ENCODE peak calls at places on chromosomes 11 and 22, in nine cellular contexts. C is cardiac fibroblast, M is Calu3, H is colonic mucosa, Q is endothelial cell, K is coronary artery, N is testis, Z is tibial nerve, L is lung. F is an unnamed sample.

GRCh38 chr22:26893034-26893710 is 235.8 kb downstream of the MIAT start:
- DNase-seq in N (no peak), H (no peak), Z (no peak), M (no peak), Q (no peak), K (peak), C (no peak), L (peak), F (no peak)

GRCh38 chr11:133951484-133952198 is 5.1 kb downstream of the IGSF9B start:
- DNase-seq in H (no peak), C (peak), M (no peak), N (peak), K (peak), Z (no peak), Q (no peak), L (no peak), F (no peak)

GRCh38 chr11:11520231-11521015 is 101.4 kb downstream of the GALNT18 start:
- DNase-seq in L (no peak), K (no peak), N (no peak), Q (no peak), H (no peak), M (no peak), C (no peak), Z (no peak), F (no peak)

GRCh38 chr11:47981667-47982404 is 1.5 kb downstream of the PTPRJ start:
- DNase-seq in Q (no peak), C (no peak), H (peak), L (peak), N (no peak), M (no peak), K (no peak), Z (no peak), F (no peak)

GRCh38 chr22:29071261-29072045 is 1.4 kb upstream of the KREMEN1 start:
- DNase-seq in Z (no peak), L (no peak), Q (peak), C (no peak), M (peak), N (peak), K (no peak), H (peak), F (no peak)

GRCh38 chr11:130431337-130431773 is 2.9 kb upstream of the ADAMTS8 start:
- DNase-seq in M (peak), H (peak), K (no peak), L (peak), Q (peak), Z (peak), C (peak), N (peak), F (no peak)

GRCh38 chr11:59201376-59201775 is 11.4 kb downstream of the MPEG1 start:
- DNase-seq in K (no peak), Q (no peak), M (no peak), H (no peak), Z (no peak), C (no peak), L (no peak), N (no peak), F (no peak)

GRCh38 chr11:10669258-10670033 is 24.1 kb downstream of the IRAG1 start:
- DNase-seq in M (no peak), N (peak), Q (no peak), C (peak), L (no peak), K (no peak), H (no peak), Z (no peak), F (no peak)

GRCh38 chr22:28983190-28983589 is 78.4 kb downstream of the C22orf31 start:
- DNase-seq in H (no peak), C (no peak), Z (no peak), L (no peak), Q (no peak), N (no peak), K (no peak), M (no peak), F (no peak)

GRCh38 chr11:69699213-69699612 is 4.6 kb downstream of the FGF19 start:
- DNase-seq in L (no peak), Z (no peak), M (no peak), K (no peak), H (no peak), N (peak), Q (no peak), C (peak), F (no peak)

GRCh38 chr11:71396548-71397123 is 51.6 kb downstream of the DHCR7 start:
- DNase-seq in N (no peak), K (no peak), M (no peak), L (no peak), H (no peak), C (no peak), Z (no peak), Q (no peak), F (no peak)

GRCh38 chr11:7851391-7851790 is 54.6 kb upstream of the OR5P2 start:
- DNase-seq in C (no peak), L (no peak), H (no peak), N (no peak), Z (no peak), M (peak), K (no peak), Q (no peak), F (no peak)
- TF ChIP-seq CTCF in C (no peak), L (no peak), H (no peak), N (no peak), Z (no peak), M (no peak), K (no peak), Q (no peak), F (no peak)

GRCh38 chr11:44468338-44468988 is 97.0 kb upstream of the CD82 start:
- DNase-seq in N (no peak), L (no peak), M (no peak), K (no peak), Q (no peak), Z (no peak), C (no peak), H (no peak), F (no peak)

GRCh38 chr11:44469412-44469811 is 96.1 kb upstream of the CD82 start:
- DNase-seq in Z (no peak), N (no peak), K (no peak), M (no peak), H (no peak), L (no peak), Q (no peak), C (no peak), F (no peak)

GRCh38 chr11:44470849-44471248 is 94.6 kb upstream of the CD82 start:
- DNase-seq in M (no peak), H (no peak), N (no peak), L (no peak), K (no peak), Z (no peak), C (no peak), Q (no peak), F (no peak)

GRCh38 chr11:44474702-44475101 is 90.8 kb upstream of the CD82 start:
- DNase-seq in Z (no peak), L (no peak), Q (no peak), C (no peak), M (no peak), N (no peak), H (no peak), K (no peak), F (no peak)

GRCh38 chr11:44471603-44472002 is 93.9 kb upstream of the CD82 start:
- DNase-seq in L (no peak), C (no peak), N (no peak), Q (no peak), H (no peak), M (no peak), Z (no peak), K (no peak), F (no peak)
- TF ChIP-seq CTCF in L (no peak), C (no peak), N (no peak), Q (no peak), H (no peak), M (no peak), Z (no peak), K (no peak), F (no peak)

GRCh38 chr11:89498845-89499448 is 7.8 kb upstream of the NOX4 start:
- DNase-seq in L (no peak), C (no peak), H (no peak), Q (no peak), K (no peak), Z (no peak), M (peak), N (no peak), F (no peak)
- TF ChIP-seq CTCF in L (no peak), C (peak), H (no peak), Q (peak), K (no peak), Z (no peak), M (peak), N (no peak), F (peak)

GRCh38 chr11:132088551-132088950 is 718.1 kb downstream of the NTM start:
- DNase-seq in L (no peak), H (no peak), N (no peak), C (no peak), Z (no peak), Q (no peak), K (no peak), M (no peak), F (no peak)
- TF ChIP-seq CTCF in L (no peak), H (no peak), N (no peak), C (no peak), Z (no peak), Q (no peak), K (no peak), M (no peak), F (no peak)

DNA sequence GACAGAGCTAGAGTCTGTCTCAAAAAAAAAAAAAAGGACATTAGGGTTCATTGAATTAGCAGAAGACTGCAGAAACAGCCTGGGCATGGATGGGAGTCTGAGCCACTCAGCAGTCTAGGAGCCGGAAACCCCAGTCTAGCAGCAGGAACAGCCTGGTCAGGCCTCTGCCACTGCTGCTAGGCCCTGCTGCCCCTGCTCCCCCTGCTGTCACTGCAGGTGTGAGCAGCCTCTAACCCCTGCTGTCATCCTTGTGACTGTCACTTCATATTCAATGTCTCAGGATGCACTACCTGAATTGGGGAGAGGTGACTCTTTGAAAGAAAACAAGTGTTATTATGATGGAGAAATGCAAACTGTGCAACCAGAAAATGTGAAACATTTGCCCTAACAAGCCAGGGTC is 7.0 kb upstream of the DDX17 start:
- DNase-seq in K (no peak), Z (no peak), L (no peak), N (no peak), Q (peak), M (peak), C (no peak), H (no peak), F (no peak)
- TF ChIP-seq CTCF in K (no peak), Z (no peak), L (no peak), N (no peak), Q (no peak), M (no peak), C (no peak), H (no peak), F (no peak)

GRCh38 chr11:12914401-12914912 is 94.7 kb upstream of the RASSF10 start:
- DNase-seq in L (no peak), Z (no peak), N (peak), K (no peak), M (peak), C (peak), Q (peak), H (peak), F (no peak)
- TF ChIP-seq CTCF in L (no peak), Z (peak), N (peak), K (peak), M (peak), C (peak), Q (peak), H (peak), F (peak)

F was measured in retinal pigment epithelial cell.